ENCODE peak calls at places on chromosomes 11 and 22, in five cellular contexts. One of them, this sample, is unnamed. For H3K4me1, the result is how much of the 10 kb centered on the place peaks cover.

GRCh38 chr11:69314555-69314954 is 20.6 kb downstream of the MYEOV start:
- DNase-seq in mammary epithelial cell: no peak
- DNase-seq in neural progenitor cell: no peak
- DNase-seq in endodermal cell: no peak
- DNase-seq in GM23248: no peak
- DNase-seq in this sample: no peak

GRCh38 chr11:2982214-2982613 is 9.9 kb downstream of the NAP1L4 start:
- DNase-seq in mammary epithelial cell: no peak
- DNase-seq in neural progenitor cell: no peak
- DNase-seq in endodermal cell: no peak
- DNase-seq in GM23248: no peak
- DNase-seq in this sample: no peak

GRCh38 chr11:46050652-46051051 is 70.6 kb downstream of the PHF21A start:
- DNase-seq in mammary epithelial cell: no peak
- DNase-seq in neural progenitor cell: no peak
- DNase-seq in endodermal cell: no peak
- DNase-seq in GM23248: no peak
- DNase-seq in this sample: no peak

GRCh38 chr22:33451851-33452469 is 393.8 kb upstream of the SYN3 start:
- DNase-seq in mammary epithelial cell: no peak
- DNase-seq in neural progenitor cell: no peak
- DNase-seq in endodermal cell: no peak
- DNase-seq in GM23248: no peak
- DNase-seq in this sample: no peak

GRCh38 chr11:115226556-115226955 is 277.7 kb downstream of the CADM1 start:
- DNase-seq in mammary epithelial cell: peak
- DNase-seq in neural progenitor cell: peak
- DNase-seq in endodermal cell: peak
- DNase-seq in GM23248: peak
- DNase-seq in this sample: no peak

GRCh38 chr22:23520875-23521441 is 59.1 kb downstream of the IGLL1 start:
- DNase-seq in mammary epithelial cell: no peak
- DNase-seq in neural progenitor cell: peak
- DNase-seq in endodermal cell: no peak
- DNase-seq in GM23248: peak
- DNase-seq in this sample: no peak

GRCh38 chr11:8207080-8208000 is 38.5 kb upstream of the RIC3 start:
- DNase-seq in mammary epithelial cell: no peak
- DNase-seq in neural progenitor cell: no peak
- DNase-seq in endodermal cell: peak
- DNase-seq in GM23248: peak
- DNase-seq in this sample: no peak

GRCh38 chr11:37322333-37323194 is 724.5 kb upstream of the RAG2 start:
- DNase-seq in mammary epithelial cell: no peak
- DNase-seq in neural progenitor cell: no peak
- DNase-seq in endodermal cell: no peak
- DNase-seq in GM23248: no peak
- DNase-seq in this sample: peak

GRCh38 chr22:28981818-28982499 is 79.7 kb downstream of the C22orf31 start:
- DNase-seq in mammary epithelial cell: no peak
- DNase-seq in neural progenitor cell: no peak
- DNase-seq in endodermal cell: no peak
- DNase-seq in GM23248: no peak
- DNase-seq in this sample: no peak

GRCh38 chr22:36617694-36618522 is 85.6 kb downstream of the CACNG2 start:
- DNase-seq in mammary epithelial cell: no peak
- DNase-seq in neural progenitor cell: no peak
- DNase-seq in endodermal cell: no peak
- DNase-seq in GM23248: no peak
- DNase-seq in this sample: no peak

GRCh38 chr11:19536131-19536530 is 176.5 kb upstream of the NAV2 start:
- DNase-seq in mammary epithelial cell: no peak
- DNase-seq in neural progenitor cell: no peak
- DNase-seq in endodermal cell: no peak
- DNase-seq in GM23248: no peak
- DNase-seq in this sample: no peak

GRCh38 chr22:46007003-46007847 is 30.3 kb upstream of the WNT7B start:
- DNase-seq in mammary epithelial cell: peak
- DNase-seq in neural progenitor cell: no peak
- DNase-seq in endodermal cell: no peak
- DNase-seq in GM23248: peak
- DNase-seq in this sample: peak

GRCh38 chr11:74577624-74578396 is 14.6 kb upstream of the POLD3 start:
- DNase-seq in mammary epithelial cell: no peak
- DNase-seq in neural progenitor cell: no peak
- DNase-seq in endodermal cell: no peak
- DNase-seq in GM23248: peak
- DNase-seq in this sample: no peak

GRCh38 chr11:30717621-30718020 is 131.5 kb upstream of the MPPED2 start:
- DNase-seq in mammary epithelial cell: no peak
- DNase-seq in neural progenitor cell: no peak
- DNase-seq in endodermal cell: no peak
- DNase-seq in GM23248: no peak
- DNase-seq in this sample: no peak

GRCh38 chr11:5092821-5093585 is 23.6 kb downstream of the OR52E1 start:
- DNase-seq in mammary epithelial cell: no peak
- DNase-seq in neural progenitor cell: no peak
- DNase-seq in endodermal cell: no peak
- DNase-seq in GM23248: peak
- DNase-seq in this sample: no peak

GRCh38 chr22:36156515-36157419 is 3.8 kb downstream of the APOL3 start:
- DNase-seq in mammary epithelial cell: peak
- DNase-seq in neural progenitor cell: peak
- DNase-seq in endodermal cell: peak
- DNase-seq in GM23248: peak
- DNase-seq in this sample: peak

GRCh38 chr11:96242191-96242845 is 100.7 kb downstream of the MAML2 start:
- DNase-seq in mammary epithelial cell: no peak
- DNase-seq in neural progenitor cell: peak
- DNase-seq in endodermal cell: no peak
- DNase-seq in GM23248: peak
- DNase-seq in this sample: no peak

GRCh38 chr11:129856036-129856435 is 39.3 kb downstream of the NFRKB start:
- DNase-seq in mammary epithelial cell: no peak
- DNase-seq in neural progenitor cell: no peak
- DNase-seq in endodermal cell: no peak
- DNase-seq in GM23248: no peak
- DNase-seq in this sample: no peak

GRCh38 chr11:130403967-130404366 is 24.4 kb downstream of the ADAMTS8 start:
- DNase-seq in mammary epithelial cell: no peak
- DNase-seq in neural progenitor cell: no peak
- DNase-seq in endodermal cell: peak
- DNase-seq in GM23248: no peak
- DNase-seq in this sample: no peak

GRCh38 chr22:35033635-35034296 is 32.2 kb upstream of the ISX start:
- DNase-seq in mammary epithelial cell: peak
- DNase-seq in neural progenitor cell: no peak
- DNase-seq in endodermal cell: no peak
- DNase-seq in GM23248: no peak
- DNase-seq in this sample: no peak

GRCh38 chr11:24046731-24047130 is 450.1 kb upstream of the LUZP2 start:
- DNase-seq in mammary epithelial cell: no peak
- DNase-seq in neural progenitor cell: no peak
- DNase-seq in endodermal cell: no peak
- DNase-seq in GM23248: peak
- DNase-seq in this sample: no peak

GRCh38 chr11:64831411-64831891 is 13.0 kb downstream of the CDC42BPG start:
- DNase-seq in mammary epithelial cell: no peak
- DNase-seq in neural progenitor cell: no peak
- DNase-seq in endodermal cell: no peak
- DNase-seq in GM23248: no peak
- DNase-seq in this sample: no peak

GRCh38 chr11:125886997-125887372 is 483 bp upstream of the HYLS1 start:
- DNase-seq in mammary epithelial cell: peak
- DNase-seq in neural progenitor cell: no peak
- DNase-seq in endodermal cell: peak
- DNase-seq in GM23248: peak
- DNase-seq in this sample: peak

GRCh38 chr11:69368119-69368880 is 74.3 kb downstream of the MYEOV start:
- DNase-seq in mammary epithelial cell: peak
- DNase-seq in neural progenitor cell: no peak
- DNase-seq in endodermal cell: peak
- DNase-seq in GM23248: no peak
- DNase-seq in this sample: peak

GRCh38 chr11:104451193-104451592 is 287.2 kb upstream of the PDGFD start:
- DNase-seq in mammary epithelial cell: no peak
- DNase-seq in neural progenitor cell: no peak
- DNase-seq in endodermal cell: no peak
- DNase-seq in GM23248: no peak
- DNase-seq in this sample: no peak

GRCh38 chr22:23098718-23099524 is 28.6 kb downstream of the GNAZ start:
- DNase-seq in mammary epithelial cell: no peak
- DNase-seq in neural progenitor cell: no peak
- DNase-seq in endodermal cell: no peak
- DNase-seq in GM23248: no peak
- DNase-seq in this sample: no peak

GRCh38 chr11:5522308-5522707 is 5.8 kb upstream of the UBQLNL start:
- DNase-seq in mammary epithelial cell: no peak
- DNase-seq in neural progenitor cell: no peak
- DNase-seq in endodermal cell: no peak
- DNase-seq in GM23248: no peak
- DNase-seq in this sample: peak

GRCh38 chr11:93727985-93728791 is 13.1 kb downstream of the TAF1D start:
- DNase-seq in mammary epithelial cell: no peak
- DNase-seq in neural progenitor cell: no peak
- DNase-seq in endodermal cell: no peak
- DNase-seq in GM23248: no peak
- DNase-seq in this sample: no peak

GRCh38 chr11:66933508-66933907 is 24.7 kb downstream of the PC start:
- DNase-seq in mammary epithelial cell: no peak
- DNase-seq in neural progenitor cell: no peak
- DNase-seq in endodermal cell: no peak
- DNase-seq in GM23248: peak
- DNase-seq in this sample: no peak

GRCh38 chr11:66934971-66935779 is 23.0 kb downstream of the PC start:
- DNase-seq in mammary epithelial cell: no peak
- DNase-seq in neural progenitor cell: no peak
- DNase-seq in endodermal cell: no peak
- DNase-seq in GM23248: peak
- DNase-seq in this sample: no peak

GRCh38 chr11:66937334-66937733 is 20.8 kb downstream of the PC start:
- DNase-seq in mammary epithelial cell: no peak
- DNase-seq in neural progenitor cell: no peak
- DNase-seq in endodermal cell: no peak
- DNase-seq in GM23248: no peak
- DNase-seq in this sample: no peak

GRCh38 chr11:66938582-66939135 is 19.5 kb downstream of the PC start:
- DNase-seq in mammary epithelial cell: no peak
- DNase-seq in neural progenitor cell: no peak
- DNase-seq in endodermal cell: no peak
- DNase-seq in GM23248: no peak
- DNase-seq in this sample: no peak

GRCh38 chr11:66936326-66936725 is 21.9 kb downstream of the PC start:
- DNase-seq in mammary epithelial cell: peak
- DNase-seq in neural progenitor cell: no peak
- DNase-seq in endodermal cell: no peak
- DNase-seq in GM23248: peak
- DNase-seq in this sample: no peak
- H3K9ac ChIP-seq in mammary epithelial cell: no peak
- H3K9ac ChIP-seq in neural progenitor cell: no peak
- H3K9ac ChIP-seq in endodermal cell: no peak
- H3K9ac ChIP-seq in GM23248: no peak
- H3K9ac ChIP-seq in this sample: no peak

GRCh38 chr11:44319552-44320288 is 9.8 kb upstream of the ALX4 start:
- DNase-seq in mammary epithelial cell: peak
- DNase-seq in neural progenitor cell: peak
- DNase-seq in endodermal cell: peak
- DNase-seq in GM23248: peak
- DNase-seq in this sample: no peak
- H3K4me3 ChIP-seq in mammary epithelial cell: no peak
- H3K4me3 ChIP-seq in neural progenitor cell: peak
- H3K4me3 ChIP-seq in endodermal cell: peak
- H3K4me3 ChIP-seq in GM23248: no peak
- H3K4me3 ChIP-seq in this sample: no peak

GRCh38 chr11:12393691-12394090 is 16.3 kb downstream of the PARVA start:
- DNase-seq in mammary epithelial cell: no peak
- DNase-seq in neural progenitor cell: no peak
- DNase-seq in endodermal cell: no peak
- DNase-seq in GM23248: peak
- DNase-seq in this sample: no peak
- H3K4me1 ChIP-seq in mammary epithelial cell: under half
- H3K4me1 ChIP-seq in neural progenitor cell: under half
- H3K4me1 ChIP-seq in endodermal cell: under half
- H3K4me1 ChIP-seq in GM23248: under half
- H3K4me1 ChIP-seq in this sample: under half

GRCh38 chr22:37931893-37932389 is 21.5 kb downstream of the C22orf23 start:
- DNase-seq in mammary epithelial cell: no peak
- DNase-seq in neural progenitor cell: no peak
- DNase-seq in endodermal cell: no peak
- DNase-seq in GM23248: no peak
- DNase-seq in this sample: no peak
- H3K9ac ChIP-seq in mammary epithelial cell: no peak
- H3K9ac ChIP-seq in neural progenitor cell: no peak
- H3K9ac ChIP-seq in endodermal cell: no peak
- H3K9ac ChIP-seq in GM23248: no peak
- H3K9ac ChIP-seq in this sample: no peak

GRCh38 chr11:123065634-123066033 is 3.7 kb upstream of the HSPA8 start:
- DNase-seq in mammary epithelial cell: no peak
- DNase-seq in neural progenitor cell: no peak
- DNase-seq in endodermal cell: no peak
- DNase-seq in GM23248: peak
- DNase-seq in this sample: peak

GRCh38 chr11:123062158-123062891 is 389 bp upstream of the HSPA8 start:
- DNase-seq in mammary epithelial cell: peak
- DNase-seq in neural progenitor cell: peak
- DNase-seq in endodermal cell: peak
- DNase-seq in GM23248: peak
- DNase-seq in this sample: peak

GRCh38 chr11:123063396-123064267 is 1.7 kb upstream of the HSPA8 start:
- DNase-seq in mammary epithelial cell: peak
- DNase-seq in neural progenitor cell: no peak
- DNase-seq in endodermal cell: no peak
- DNase-seq in GM23248: peak
- DNase-seq in this sample: peak

GRCh38 chr11:123062892-123063395 is 1.0 kb upstream of the HSPA8 start:
- DNase-seq in mammary epithelial cell: no peak
- DNase-seq in neural progenitor cell: no peak
- DNase-seq in endodermal cell: no peak
- DNase-seq in GM23248: peak
- DNase-seq in this sample: peak

DNA sequence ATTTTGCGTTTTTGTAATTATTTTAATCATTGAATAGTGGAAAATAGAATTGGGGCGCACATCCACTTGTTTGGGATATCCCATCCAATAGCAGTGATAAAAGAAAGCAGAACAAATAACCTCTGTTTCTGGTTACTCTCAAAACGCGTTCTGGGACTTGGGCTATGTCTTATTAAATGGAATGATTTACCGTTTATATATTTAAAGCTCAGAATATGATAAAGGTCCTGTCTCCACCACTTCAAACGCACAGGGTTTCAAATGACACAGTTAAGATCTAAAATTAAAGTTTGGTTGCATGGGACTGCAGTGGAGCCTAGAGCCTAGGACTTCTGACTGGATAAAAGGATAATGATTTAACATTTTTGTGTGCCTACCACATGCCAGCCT is 2.3 kb upstream of the HSPA8 start:
- DNase-seq in mammary epithelial cell: no peak
- DNase-seq in neural progenitor cell: no peak
- DNase-seq in endodermal cell: no peak
- DNase-seq in GM23248: no peak
- DNase-seq in this sample: no peak
- H3K4me3 ChIP-seq in mammary epithelial cell: no peak
- H3K4me3 ChIP-seq in neural progenitor cell: peak
- H3K4me3 ChIP-seq in endodermal cell: peak
- H3K4me3 ChIP-seq in GM23248: peak
- H3K4me3 ChIP-seq in this sample: peak

This sample was measured in PC-3.